ENCODE peak calls at places on chromosomes 6 and 20, in ten cellular contexts. One of them, this sample, is unnamed.

GRCh38 chr20:33635341-33635740 is 26.8 kb upstream of the C20orf144 start:
- DNase-seq in ELF-1: no peak
- DNase-seq in activated T-cell treated with anti-CD3 and anti-CD28 coated beads, Interleukin-2, amount 50 U/mL, for 72 hours: no peak
- DNase-seq in OCI-LY7: no peak
- DNase-seq in NCI-H524: no peak
- DNase-seq in EL: no peak
- DNase-seq in hepatic stellate cell: no peak
- DNase-seq in Right ventricle myocardium superior: no peak
- DNase-seq in stimulated activated CD4-positive, alpha-beta T cell treated with anti-CD3 and anti-CD28 coated beads, Interleukin-4, amount 100 ng/mL, for 4 hours: no peak
- DNase-seq in amniotic stem cell: no peak
- DNase-seq in this sample: no peak

GRCh38 chr6:108609276-108609769 is 48.6 kb downstream of the FOXO3 start:
- DNase-seq in Right ventricle myocardium superior: no peak
- DNase-seq in hepatic stellate cell: no peak
- DNase-seq in stimulated activated CD4-positive, alpha-beta T cell treated with anti-CD3 and anti-CD28 coated beads, Interleukin-4, amount 100 ng/mL, for 4 hours: no peak
- DNase-seq in EL: peak
- DNase-seq in OCI-LY7: no peak
- DNase-seq in ELF-1: no peak
- DNase-seq in amniotic stem cell: no peak
- DNase-seq in NCI-H524: no peak
- DNase-seq in activated T-cell treated with anti-CD3 and anti-CD28 coated beads, Interleukin-2, amount 50 U/mL, for 72 hours: no peak
- DNase-seq in this sample: no peak

GRCh38 chr20:2093200-2093781 is 8.3 kb upstream of the STK35 start:
- DNase-seq in NCI-H524: no peak
- DNase-seq in Right ventricle myocardium superior: no peak
- DNase-seq in amniotic stem cell: no peak
- DNase-seq in stimulated activated CD4-positive, alpha-beta T cell treated with anti-CD3 and anti-CD28 coated beads, Interleukin-4, amount 100 ng/mL, for 4 hours: no peak
- DNase-seq in OCI-LY7: peak
- DNase-seq in ELF-1: no peak
- DNase-seq in hepatic stellate cell: no peak
- DNase-seq in activated T-cell treated with anti-CD3 and anti-CD28 coated beads, Interleukin-2, amount 50 U/mL, for 72 hours: peak
- DNase-seq in EL: no peak
- DNase-seq in this sample: no peak

GRCh38 chr6:102022803-102023202 is 629.3 kb downstream of the GRIK2 start:
- DNase-seq in stimulated activated CD4-positive, alpha-beta T cell treated with anti-CD3 and anti-CD28 coated beads, Interleukin-4, amount 100 ng/mL, for 4 hours: no peak
- DNase-seq in ELF-1: no peak
- DNase-seq in hepatic stellate cell: no peak
- DNase-seq in amniotic stem cell: no peak
- DNase-seq in activated T-cell treated with anti-CD3 and anti-CD28 coated beads, Interleukin-2, amount 50 U/mL, for 72 hours: no peak
- DNase-seq in OCI-LY7: no peak
- DNase-seq in EL: no peak
- DNase-seq in Right ventricle myocardium superior: no peak
- DNase-seq in NCI-H524: no peak
- DNase-seq in this sample: no peak

GRCh38 chr6:169619650-169620049 is 82.2 kb downstream of the WDR27 start:
- DNase-seq in NCI-H524: no peak
- DNase-seq in hepatic stellate cell: no peak
- DNase-seq in stimulated activated CD4-positive, alpha-beta T cell treated with anti-CD3 and anti-CD28 coated beads, Interleukin-4, amount 100 ng/mL, for 4 hours: no peak
- DNase-seq in amniotic stem cell: no peak
- DNase-seq in ELF-1: peak
- DNase-seq in Right ventricle myocardium superior: no peak
- DNase-seq in activated T-cell treated with anti-CD3 and anti-CD28 coated beads, Interleukin-2, amount 50 U/mL, for 72 hours: no peak
- DNase-seq in EL: peak
- DNase-seq in OCI-LY7: no peak
- DNase-seq in this sample: no peak

GRCh38 chr6:121810346-121811032 is 375.0 kb downstream of the GJA1 start:
- DNase-seq in hepatic stellate cell: no peak
- DNase-seq in activated T-cell treated with anti-CD3 and anti-CD28 coated beads, Interleukin-2, amount 50 U/mL, for 72 hours: no peak
- DNase-seq in EL: no peak
- DNase-seq in Right ventricle myocardium superior: no peak
- DNase-seq in NCI-H524: no peak
- DNase-seq in OCI-LY7: no peak
- DNase-seq in stimulated activated CD4-positive, alpha-beta T cell treated with anti-CD3 and anti-CD28 coated beads, Interleukin-4, amount 100 ng/mL, for 4 hours: no peak
- DNase-seq in ELF-1: no peak
- DNase-seq in amniotic stem cell: no peak
- DNase-seq in this sample: no peak

GRCh38 chr6:17885079-17885478 is 102.4 kb downstream of the KIF13A start:
- DNase-seq in EL: no peak
- DNase-seq in hepatic stellate cell: no peak
- DNase-seq in stimulated activated CD4-positive, alpha-beta T cell treated with anti-CD3 and anti-CD28 coated beads, Interleukin-4, amount 100 ng/mL, for 4 hours: no peak
- DNase-seq in OCI-LY7: no peak
- DNase-seq in NCI-H524: no peak
- DNase-seq in ELF-1: no peak
- DNase-seq in activated T-cell treated with anti-CD3 and anti-CD28 coated beads, Interleukin-2, amount 50 U/mL, for 72 hours: no peak
- DNase-seq in amniotic stem cell: no peak
- DNase-seq in Right ventricle myocardium superior: no peak
- DNase-seq in this sample: no peak

GRCh38 chr6:27890351-27891299 is 21.6 kb downstream of the OR2B2 start:
- DNase-seq in amniotic stem cell: peak
- DNase-seq in OCI-LY7: peak
- DNase-seq in Right ventricle myocardium superior: no peak
- DNase-seq in ELF-1: peak
- DNase-seq in activated T-cell treated with anti-CD3 and anti-CD28 coated beads, Interleukin-2, amount 50 U/mL, for 72 hours: peak
- DNase-seq in hepatic stellate cell: peak
- DNase-seq in stimulated activated CD4-positive, alpha-beta T cell treated with anti-CD3 and anti-CD28 coated beads, Interleukin-4, amount 100 ng/mL, for 4 hours: peak
- DNase-seq in EL: peak
- DNase-seq in NCI-H524: no peak
- DNase-seq in this sample: peak

GRCh38 chr6:37242429-37243052 is 15.0 kb upstream of the TBC1D22B start:
- DNase-seq in ELF-1: peak
- DNase-seq in amniotic stem cell: peak
- DNase-seq in OCI-LY7: no peak
- DNase-seq in hepatic stellate cell: peak
- DNase-seq in activated T-cell treated with anti-CD3 and anti-CD28 coated beads, Interleukin-2, amount 50 U/mL, for 72 hours: peak
- DNase-seq in EL: peak
- DNase-seq in Right ventricle myocardium superior: no peak
- DNase-seq in stimulated activated CD4-positive, alpha-beta T cell treated with anti-CD3 and anti-CD28 coated beads, Interleukin-4, amount 100 ng/mL, for 4 hours: no peak
- DNase-seq in NCI-H524: no peak
- DNase-seq in this sample: no peak